ENCODE peak calls at places on chromosomes 13 and 19, in ten cellular contexts. A is endodermal cell; L is endothelial cell of umbilical vein; J is right lobe of liver; V is GM12864; S is fibroblast of pulmonary artery; Y is NB4; K is foreskin fibroblast; F is CD8-positive, alpha-beta T cell; P is cardiac muscle cell. H is an unnamed sample.

GRCh38 chr19:50835103-50835784 is 1.9 kb upstream of the KLK15 start:
- DNase-seq in A (no peak), L (no peak), J (no peak), V (no peak), S (peak; percentile 7), Y (no peak), K (peak; percentile 30), F (no peak), P (peak; percentile 27), H (no peak)

GRCh38 chr13:28494537-28494860 is 429 bp downstream of the FLT1 start:
- DNase-seq in A (no peak), L (peak; percentile 42), J (no peak), V (no peak), S (peak; percentile 37), Y (peak; percentile 31), K (peak; percentile 68), F (no peak), P (no peak), H (no peak)

GRCh38 chr13:112575680-112576079 is 12.3 kb downstream of the TUBGCP3 start:
- DNase-seq in A (peak; percentile 72), L (peak; percentile 31), J (no peak), V (no peak), S (peak; percentile 6), Y (peak; percentile 23), K (peak; percentile 72), F (no peak), P (no peak), H (no peak)

GRCh38 chr13:113654591-113655357 is 3.2 kb downstream of the ATP4B start:
- DNase-seq in A (no peak), L (no peak), J (peak; percentile 45), V (no peak), S (no peak), Y (no peak), K (no peak), F (no peak), P (no peak), H (no peak)

GRCh38 chr19:19428746-19429145 is 23.3 kb downstream of the GATAD2A start:
- DNase-seq in A (no peak), L (no peak), J (no peak), V (no peak), S (no peak), Y (no peak), K (no peak), F (no peak), P (no peak), H (no peak)

GRCh38 chr13:111614009-111614408 is 293.6 kb downstream of the TEX29 start:
- DNase-seq in A (peak; percentile 26), L (no peak), J (no peak), V (no peak), S (no peak), Y (peak; percentile 42), K (no peak), F (no peak), P (no peak), H (no peak)

GRCh38 chr19:37082307-37082706 is 4.1 kb downstream of the ZNF420 start:
- DNase-seq in A (no peak), L (no peak), J (no peak), V (no peak), S (no peak), Y (no peak), K (no peak), F (no peak), P (no peak), H (no peak)

GRCh38 chr13:68099616-68100015 is 869.5 kb upstream of the PCDH9 start:
- DNase-seq in A (no peak), L (no peak), J (no peak), V (no peak), S (peak; percentile 33), Y (no peak), K (no peak), F (no peak), P (no peak), H (peak; percentile 73)

GRCh38 chr19:4390017-4390861 is 10.1 kb downstream of the SH3GL1 start:
- DNase-seq in A (peak; percentile 94), L (peak; percentile 85), J (peak; percentile 72), V (no peak), S (peak; percentile 73), Y (no peak), K (peak; percentile 56), F (no peak), P (peak; percentile 88), H (peak; percentile 44)

GRCh38 chr13:101116381-101116780 is 299.9 kb downstream of the NALCN start:
- DNase-seq in A (no peak), L (no peak), J (no peak), V (no peak), S (no peak), Y (no peak), K (no peak), F (no peak), P (no peak), H (no peak)

GRCh38 chr19:32748497-32748896 is 28.9 kb downstream of the TDRD12 start:
- DNase-seq in A (peak; percentile 66), L (no peak), J (no peak), V (peak; percentile 4), S (no peak), Y (peak; percentile 15), K (no peak), F (no peak), P (no peak), H (no peak)
- TF ChIP-seq CTCF in A (peak; percentile 57), L (no peak), J (no peak), V (peak; percentile 52), S (no peak), Y (no peak), K (no peak), F (peak; percentile 48), P (peak; percentile 2), H (peak; percentile 3)

DNA sequence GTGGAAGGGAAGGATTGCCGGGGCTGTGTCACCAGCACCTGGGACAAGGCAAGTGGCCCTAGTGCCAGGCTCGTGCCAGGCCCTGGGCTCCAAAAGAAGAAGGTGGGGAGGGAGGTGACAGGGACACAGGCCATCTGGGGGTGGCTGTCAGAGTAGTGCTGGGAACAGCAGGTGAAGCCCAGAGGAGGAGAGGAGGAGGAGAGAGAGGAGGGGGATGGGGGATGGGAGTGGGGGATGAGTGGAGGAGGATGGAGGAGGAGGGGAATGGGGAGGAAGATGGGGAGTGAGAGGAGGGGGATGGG is 18.7 kb downstream of the LSM4 start:
- DNase-seq in A (no peak), L (no peak), J (peak; percentile 66), V (no peak), S (no peak), Y (no peak), K (no peak), F (peak; percentile 39), P (no peak), H (no peak)
- H3K4me3 ChIP-seq in A (no peak overlapping the region), L (no peak overlapping the region), J (no peak overlapping the region), V (peak overlapping the region; percentile 63), S (peak overlapping the region; percentile 46), Y (peak overlapping the region; percentile 3), K (peak overlapping the region; percentile 51), F (peak overlapping the region; percentile 58), P (no peak overlapping the region), H (no peak overlapping the region)

GRCh38 chr19:15120135-15121026 is 13.2 kb downstream of the SYDE1 start:
- DNase-seq in A (peak; percentile 56), L (no peak), J (no peak), V (no peak), S (no peak), Y (no peak), K (no peak), F (no peak), P (no peak), H (no peak)
- TF ChIP-seq CTCF in A (no peak), L (no peak), J (no peak), V (no peak), S (no peak), Y (no peak), K (no peak), F (no peak), P (peak; percentile 8), H (no peak)

GRCh38 chr13:21232599-21232998 is 56.1 kb downstream of the MRPL57 start:
- DNase-seq in A (no peak), L (no peak), J (no peak), V (no peak), S (no peak), Y (no peak), K (peak; percentile 9), F (no peak), P (no peak), H (no peak)
- H3K4me3 ChIP-seq in A (no peak overlapping the region), L (no peak overlapping the region), J (no peak overlapping the region), V (no peak overlapping the region), S (no peak overlapping the region), Y (peak overlapping the region; percentile 29), K (peak overlapping the region; percentile 43), F (no peak overlapping the region), P (no peak overlapping the region), H (no peak overlapping the region)

H was measured in astrocyte of the spinal cord.